ENCODE peak calls at places on chromosomes 16 and 17, in eight cellular contexts. S, B, Y, H, F, U, P and V are unnamed samples.

GRCh38 chr17:80891096-80892018 is 100.3 kb upstream of the CHMP6 start:
- DNase-seq in S (no peak), B (peak; percentile 83), Y (peak; percentile 63), H (no peak), F (peak; percentile 51), U (peak; percentile 74), P (no peak), V (peak; percentile 72)

GRCh38 chr17:71519285-71519684 is 601.5 kb upstream of the SOX9 start:
- DNase-seq in S (no peak), B (no peak), Y (no peak), H (no peak), F (no peak), U (no peak), P (no peak), V (no peak)

GRCh38 chr16:25257504-25257955 is at the start of gene ZKSCAN2:
- DNase-seq in S (peak; percentile 91), B (peak; percentile 94), Y (peak; percentile 97), H (peak; percentile 93), F (peak; percentile 86), U (peak; percentile 81), P (no peak), V (peak; percentile 97)

GRCh38 chr16:58299757-58300349 is 5.0 kb upstream of the PRSS54 start:
- DNase-seq in S (peak; percentile 24), B (peak; percentile 36), Y (no peak), H (peak; percentile 32), F (no peak), U (peak; percentile 36), P (no peak), V (peak; percentile 7)

GRCh38 chr16:28098171-28098958 is 34.9 kb upstream of the GSG1L start:
- DNase-seq in S (no peak), B (no peak), Y (peak; percentile 63), H (no peak), F (no peak), U (no peak), P (no peak), V (no peak)

GRCh38 chr17:63932008-63932561 is at the start of gene CD79B:
- DNase-seq in S (peak; percentile 21), B (no peak), Y (peak; percentile 75), H (no peak), F (no peak), U (no peak), P (no peak), V (no peak)

GRCh38 chr17:82370471-82371332 is 863 bp upstream of the UTS2R start:
- DNase-seq in S (no peak), B (no peak), Y (peak; percentile 69), H (no peak), F (no peak), U (no peak), P (no peak), V (peak; percentile 26)

GRCh38 chr17:7176107-7176851 is 2.9 kb downstream of the ASGR1 start:
- DNase-seq in S (no peak), B (no peak), Y (no peak), H (no peak), F (no peak), U (no peak), P (no peak), V (no peak)

GRCh38 chr17:40548982-40549680 is 16.1 kb downstream of the CCR7 start:
- DNase-seq in S (no peak), B (peak; percentile 48), Y (no peak), H (peak; percentile 33), F (peak; percentile 81), U (peak; percentile 87), P (no peak), V (peak; percentile 88)

GRCh38 chr17:8803531-8804416 is 4.6 kb upstream of the MFSD6L start:
- DNase-seq in S (no peak), B (peak; percentile 15), Y (no peak), H (peak; percentile 42), F (no peak), U (no peak), P (no peak), V (no peak)

GRCh38 chr17:17053446-17054379 is 11.5 kb downstream of the MPRIP start:
- DNase-seq in S (no peak), B (no peak), Y (no peak), H (no peak), F (no peak), U (no peak), P (no peak), V (no peak)

GRCh38 chr17:12062249-12062648 is 41.6 kb downstream of the MAP2K4 start:
- DNase-seq in S (no peak), B (no peak), Y (no peak), H (no peak), F (no peak), U (no peak), P (no peak), V (no peak)

GRCh38 chr17:41801374-41802062 is 10.2 kb downstream of the P3H4 start:
- DNase-seq in S (peak; percentile 84), B (peak; percentile 87), Y (peak; percentile 93), H (peak; percentile 94), F (peak; percentile 80), U (peak; percentile 77), P (no peak), V (peak; percentile 92)

GRCh38 chr17:81374890-81375289 is 20.4 kb upstream of the BAHCC1 start:
- DNase-seq in S (no peak), B (no peak), Y (no peak), H (no peak), F (no peak), U (no peak), P (no peak), V (no peak)

GRCh38 chr17:62821213-62822079 is 13.3 kb upstream of the MARCHF10 start:
- DNase-seq in S (no peak), B (no peak), Y (no peak), H (no peak), F (no peak), U (peak; percentile 76), P (no peak), V (no peak)

GRCh38 chr16:10938321-10938720 is 3.9 kb downstream of the DEXI start:
- DNase-seq in S (no peak), B (no peak), Y (no peak), H (no peak), F (no peak), U (no peak), P (no peak), V (no peak)

GRCh38 chr17:50213026-50214015 is 11.9 kb upstream of the COL1A1 start:
- DNase-seq in S (no peak), B (no peak), Y (no peak), H (no peak), F (no peak), U (no peak), P (no peak), V (no peak)

GRCh38 chr16:21208831-21209230 is 2.5 kb downstream of the ZP2 start:
- DNase-seq in S (no peak), B (no peak), Y (no peak), H (no peak), F (no peak), U (no peak), P (no peak), V (no peak)

GRCh38 chr16:56506941-56507340 is 12.9 kb downstream of the BBS2 start:
- DNase-seq in S (no peak), B (no peak), Y (no peak), H (no peak), F (no peak), U (peak; percentile 92), P (no peak), V (peak; percentile 77)
- H3K36me3 ChIP-seq in S (peaks cover 100% of the 10 kb centered on the region), B (peaks cover 10% of the 10 kb centered on the region), Y (peaks cover 66% of the 10 kb centered on the region), H (peaks cover 1% of the 10 kb centered on the region), F (peaks cover 3% of the 10 kb centered on the region), U (peaks cover 9% of the 10 kb centered on the region), P (no peaks in the 10 kb centered on the region), V (peaks cover 61% of the 10 kb centered on the region)

GRCh38 chr16:30722916-30723315 is 23.9 kb downstream of the SRCAP start:
- DNase-seq in S (no peak), B (no peak), Y (peak; percentile 64), H (no peak), F (no peak), U (no peak), P (no peak), V (no peak)

GRCh38 chr16:30724641-30725464 is 23.4 kb upstream of the PHKG2 start:
- DNase-seq in S (peak; percentile 43), B (no peak), Y (peak; percentile 76), H (no peak), F (no peak), U (no peak), P (no peak), V (no peak)

GRCh38 chr16:30722443-30722842 is 23.5 kb downstream of the SRCAP start:
- DNase-seq in S (no peak), B (no peak), Y (peak; percentile 41), H (no peak), F (no peak), U (no peak), P (no peak), V (no peak)

GRCh38 chr16:30725465-30725792 is 22.8 kb upstream of the PHKG2 start:
- DNase-seq in S (no peak), B (no peak), Y (no peak), H (no peak), F (no peak), U (no peak), P (no peak), V (no peak)

DNA sequence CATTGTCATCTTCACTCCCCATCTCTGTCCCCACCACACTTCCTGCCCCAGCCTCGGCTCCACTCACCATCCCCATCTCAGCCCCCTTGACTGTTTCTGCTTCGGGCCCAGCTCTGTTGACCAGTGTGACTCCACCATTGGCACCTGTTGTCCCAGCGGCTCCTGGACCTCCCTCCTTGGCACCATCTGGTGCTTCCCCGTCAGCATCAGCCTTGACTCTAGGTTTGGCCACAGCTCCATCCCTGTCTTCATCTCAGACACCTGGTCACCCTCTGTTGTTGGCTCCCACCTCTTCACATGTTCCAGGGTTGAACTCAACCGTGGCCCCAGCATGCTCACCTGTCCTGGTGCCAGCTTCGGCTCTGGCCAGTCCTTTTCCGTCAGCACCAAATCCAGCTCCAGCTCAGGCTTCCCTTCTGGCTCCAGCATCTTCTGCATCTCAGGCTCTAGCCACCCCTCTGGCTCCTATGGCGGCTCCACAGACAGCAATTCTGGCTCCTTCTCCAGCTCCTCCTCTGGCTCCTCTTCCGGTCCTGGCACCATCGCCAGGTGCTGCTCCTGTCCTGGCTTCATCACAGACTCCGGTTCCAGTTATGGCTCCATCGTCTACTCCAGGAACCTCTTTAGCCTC is 24.4 kb upstream of the PHKG2 start:
- DNase-seq in S (no peak), B (no peak), Y (peak; percentile 47), H (no peak), F (no peak), U (no peak), P (no peak), V (no peak)
- H3K36me3 ChIP-seq in S (peaks cover 100% of the 10 kb centered on the region), B (peaks cover 61% of the 10 kb centered on the region), Y (peaks cover 59% of the 10 kb centered on the region), H (peaks cover 11% of the 10 kb centered on the region), F (peaks cover 34% of the 10 kb centered on the region), U (peaks cover 54% of the 10 kb centered on the region), P (peaks cover 83% of the 10 kb centered on the region), V (peaks cover 93% of the 10 kb centered on the region)

GRCh38 chr16:30666681-30667080 is 8.4 kb downstream of the FBRS start:
- DNase-seq in S (no peak), B (no peak), Y (peak; percentile 19), H (no peak), F (no peak), U (no peak), P (no peak), V (no peak)
- H3K36me3 ChIP-seq in S (peaks cover 94% of the 10 kb centered on the region), B (peaks cover 36% of the 10 kb centered on the region), Y (peaks cover 49% of the 10 kb centered on the region), H (peaks cover 8% of the 10 kb centered on the region), F (peaks cover 12% of the 10 kb centered on the region), U (peaks cover 23% of the 10 kb centered on the region), P (peaks cover 70% of the 10 kb centered on the region), V (peaks cover 83% of the 10 kb centered on the region)

DNA sequence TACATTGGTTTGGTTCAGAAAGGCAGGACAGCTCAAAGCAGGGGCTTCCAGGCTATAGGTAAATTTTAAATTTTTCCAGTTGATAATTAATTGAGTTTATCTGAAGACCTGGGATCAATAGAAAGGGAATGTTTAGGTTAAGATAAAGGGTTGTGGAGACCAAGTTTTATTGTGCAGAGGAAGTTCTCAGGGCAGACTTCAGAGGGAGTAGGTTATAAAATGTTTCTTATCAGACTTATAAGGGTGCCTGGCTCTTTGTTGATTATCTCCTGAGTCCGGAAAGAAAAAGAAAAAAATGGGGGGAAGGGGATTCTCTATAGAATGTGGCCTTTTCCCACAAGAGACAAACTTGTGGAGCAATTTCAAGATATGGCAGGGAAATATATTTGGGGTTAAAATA is 15.9 kb downstream of the SLC46A1 start:
- DNase-seq in S (no peak), B (no peak), Y (no peak), H (no peak), F (no peak), U (no peak), P (no peak), V (no peak)
- H3K36me3 ChIP-seq in S (peaks cover 68% of the 10 kb centered on the region), B (peaks cover 16% of the 10 kb centered on the region), Y (peaks cover 22% of the 10 kb centered on the region), H (peaks cover 3% of the 10 kb centered on the region), F (no peaks in the 10 kb centered on the region), U (no peaks in the 10 kb centered on the region), P (no peaks in the 10 kb centered on the region), V (peaks cover 8% of the 10 kb centered on the region)